ENCODE peak calls at places on chromosomes 5 and 9, in six cellular contexts. One of them, this sample, is unnamed.
A peak's percentile ranks its signal among the peaks of the same experiment; 100 is the strongest.

GRCh38 chr5:68953885-68954617 is 139.8 kb upstream of the SLC30A5 start:
- DNase-seq in tibial artery: no peak
- DNase-seq in neural crest cell: no peak
- DNase-seq in breast epithelium: no peak
- DNase-seq in Peyer's patch: no peak
- DNase-seq in GM12865: no peak
- DNase-seq in this sample: no peak

GRCh38 chr9:27665121-27665520 is 91.8 kb upstream of the C9orf72 start:
- DNase-seq in GM12865: no peak
- DNase-seq in neural crest cell: no peak
- DNase-seq in Peyer's patch: no peak
- DNase-seq in tibial artery: no peak
- DNase-seq in breast epithelium: no peak
- DNase-seq in this sample: no peak

GRCh38 chr5:107936532-107936931 is 265.8 kb upstream of the EFNA5 start:
- DNase-seq in neural crest cell: no peak
- DNase-seq in breast epithelium: no peak
- DNase-seq in tibial artery: no peak
- DNase-seq in Peyer's patch: no peak
- DNase-seq in GM12865: no peak
- DNase-seq in this sample: no peak

GRCh38 chr5:93924628-93925027 is 183.2 kb upstream of the POU5F2 start:
- DNase-seq in Peyer's patch: no peak
- DNase-seq in GM12865: no peak
- DNase-seq in breast epithelium: no peak
- DNase-seq in neural crest cell: no peak
- DNase-seq in tibial artery: no peak
- DNase-seq in this sample: peak; percentile 46

GRCh38 chr9:98944130-98945074 is 695 bp downstream of the COL15A1 start:
- DNase-seq in Peyer's patch: no peak
- DNase-seq in tibial artery: no peak
- DNase-seq in GM12865: no peak
- DNase-seq in breast epithelium: no peak
- DNase-seq in neural crest cell: no peak
- DNase-seq in this sample: no peak

GRCh38 chr9:134435527-134436355 is 109.5 kb downstream of the RXRA start:
- DNase-seq in tibial artery: no peak
- DNase-seq in Peyer's patch: no peak
- DNase-seq in breast epithelium: no peak
- DNase-seq in neural crest cell: no peak
- DNase-seq in GM12865: no peak
- DNase-seq in this sample: no peak

GRCh38 chr9:87406545-87407166 is 91.0 kb upstream of the DAPK1 start:
- DNase-seq in breast epithelium: no peak
- DNase-seq in GM12865: no peak
- DNase-seq in tibial artery: no peak
- DNase-seq in Peyer's patch: no peak
- DNase-seq in neural crest cell: no peak
- DNase-seq in this sample: no peak

GRCh38 chr9:137785704-137786161 is 91.8 kb upstream of the CACNA1B start:
- DNase-seq in GM12865: no peak
- DNase-seq in tibial artery: no peak
- DNase-seq in Peyer's patch: no peak
- DNase-seq in neural crest cell: peak; percentile 14
- DNase-seq in breast epithelium: no peak
- DNase-seq in this sample: no peak

GRCh38 chr9:109139851-109140250 is 20.1 kb upstream of the TMEM245 start:
- DNase-seq in tibial artery: no peak
- DNase-seq in neural crest cell: no peak
- DNase-seq in GM12865: no peak
- DNase-seq in breast epithelium: no peak
- DNase-seq in Peyer's patch: no peak
- DNase-seq in this sample: no peak

GRCh38 chr5:113068559-113068958 is 92.0 kb downstream of the DCP2 start:
- DNase-seq in tibial artery: no peak
- DNase-seq in Peyer's patch: no peak
- DNase-seq in neural crest cell: no peak
- DNase-seq in GM12865: no peak
- DNase-seq in breast epithelium: no peak
- DNase-seq in this sample: no peak

GRCh38 chr5:95759634-95760033 is 28.5 kb downstream of the RHOBTB3 start:
- DNase-seq in tibial artery: no peak
- DNase-seq in breast epithelium: no peak
- DNase-seq in GM12865: no peak
- DNase-seq in neural crest cell: no peak
- DNase-seq in Peyer's patch: no peak
- DNase-seq in this sample: no peak

GRCh38 chr5:162107591-162107990 is 40.0 kb downstream of the GABRG2 start:
- DNase-seq in breast epithelium: no peak
- DNase-seq in Peyer's patch: no peak
- DNase-seq in GM12865: no peak
- DNase-seq in neural crest cell: no peak
- DNase-seq in tibial artery: no peak
- DNase-seq in this sample: no peak

GRCh38 chr9:3931996-3932906 is 367.6 kb downstream of the GLIS3 start:
- DNase-seq in neural crest cell: no peak
- DNase-seq in tibial artery: no peak
- DNase-seq in breast epithelium: no peak
- DNase-seq in GM12865: no peak
- DNase-seq in Peyer's patch: no peak
- DNase-seq in this sample: no peak

GRCh38 chr5:6581559-6582426 is 51.1 kb downstream of the NSUN2 start:
- DNase-seq in GM12865: no peak
- DNase-seq in Peyer's patch: no peak
- DNase-seq in tibial artery: no peak
- DNase-seq in neural crest cell: no peak
- DNase-seq in breast epithelium: no peak
- DNase-seq in this sample: no peak

GRCh38 chr5:73136277-73136606 is 15.9 kb downstream of the TMEM171 start:
- DNase-seq in neural crest cell: no peak
- DNase-seq in tibial artery: no peak
- DNase-seq in GM12865: no peak
- DNase-seq in breast epithelium: no peak
- DNase-seq in Peyer's patch: no peak
- DNase-seq in this sample: no peak

GRCh38 chr5:153565822-153566221 is 75.4 kb downstream of the GRIA1 start:
- DNase-seq in GM12865: no peak
- DNase-seq in tibial artery: no peak
- DNase-seq in neural crest cell: no peak
- DNase-seq in breast epithelium: no peak
- DNase-seq in Peyer's patch: no peak
- DNase-seq in this sample: peak; percentile 77

GRCh38 chr9:136740971-136741884 is 1.5 kb downstream of the LCN10 start:
- DNase-seq in GM12865: no peak
- DNase-seq in neural crest cell: no peak
- DNase-seq in Peyer's patch: peak; percentile 51
- DNase-seq in breast epithelium: no peak
- DNase-seq in tibial artery: no peak
- DNase-seq in this sample: no peak

GRCh38 chr5:132237141-132237540 is 9.5 kb upstream of the P4HA2 start:
- DNase-seq in Peyer's patch: no peak
- DNase-seq in breast epithelium: no peak
- DNase-seq in neural crest cell: no peak
- DNase-seq in GM12865: no peak
- DNase-seq in tibial artery: peak; percentile 15
- DNase-seq in this sample: no peak

GRCh38 chr9:98219794-98220370 is 27.4 kb upstream of the CORO2A start:
- DNase-seq in tibial artery: no peak
- DNase-seq in breast epithelium: no peak
- DNase-seq in Peyer's patch: no peak
- DNase-seq in neural crest cell: no peak
- DNase-seq in GM12865: no peak
- DNase-seq in this sample: no peak

GRCh38 chr9:136484153-136485048 is 1.6 kb upstream of the SEC16A start:
- DNase-seq in GM12865: peak; percentile 30
- DNase-seq in tibial artery: peak; percentile 33
- DNase-seq in breast epithelium: peak; percentile 67
- DNase-seq in neural crest cell: no peak
- DNase-seq in Peyer's patch: no peak
- DNase-seq in this sample: peak; percentile 72

GRCh38 chr5:143606043-143606752 is 202.7 kb upstream of the NR3C1 start:
- DNase-seq in GM12865: peak; percentile 86
- DNase-seq in tibial artery: no peak
- DNase-seq in breast epithelium: no peak
- DNase-seq in Peyer's patch: no peak
- DNase-seq in neural crest cell: no peak
- DNase-seq in this sample: no peak

GRCh38 chr9:138040446-138041430 is 163.2 kb downstream of the CACNA1B start:
- DNase-seq in Peyer's patch: no peak
- DNase-seq in breast epithelium: peak; percentile 12
- DNase-seq in tibial artery: no peak
- DNase-seq in GM12865: no peak
- DNase-seq in neural crest cell: no peak
- DNase-seq in this sample: no peak

GRCh38 chr9:133855802-133856592 is 117.8 kb upstream of the SARDH start:
- DNase-seq in neural crest cell: no peak
- DNase-seq in GM12865: no peak
- DNase-seq in breast epithelium: no peak
- DNase-seq in Peyer's patch: peak; percentile 34
- DNase-seq in tibial artery: peak; percentile 53
- DNase-seq in this sample: peak; percentile 82

GRCh38 chr9:34254966-34255825 is 73.9 kb downstream of the KIF24 start:
- DNase-seq in neural crest cell: no peak
- DNase-seq in Peyer's patch: no peak
- DNase-seq in breast epithelium: no peak
- DNase-seq in tibial artery: no peak
- DNase-seq in GM12865: no peak
- DNase-seq in this sample: no peak

GRCh38 chr5:128199104-128199503 is 115.5 kb downstream of the SLC12A2 start:
- DNase-seq in GM12865: no peak
- DNase-seq in breast epithelium: no peak
- DNase-seq in neural crest cell: no peak
- DNase-seq in Peyer's patch: no peak
- DNase-seq in tibial artery: no peak
- DNase-seq in this sample: peak; percentile 83

GRCh38 chr5:82107277-82107676 is 135.5 kb downstream of the ATG10 start:
- DNase-seq in GM12865: peak; percentile 35
- DNase-seq in Peyer's patch: no peak
- DNase-seq in breast epithelium: no peak
- DNase-seq in tibial artery: no peak
- DNase-seq in neural crest cell: no peak
- DNase-seq in this sample: peak; percentile 36

GRCh38 chr5:24621809-24622208 is 23.0 kb downstream of the CDH10 start:
- DNase-seq in tibial artery: peak; percentile 59
- DNase-seq in neural crest cell: no peak
- DNase-seq in Peyer's patch: no peak
- DNase-seq in breast epithelium: no peak
- DNase-seq in GM12865: no peak
- DNase-seq in this sample: peak; percentile 67

GRCh38 chr5:139696894-139697658 is 48.9 kb downstream of the CXXC5 start:
- DNase-seq in neural crest cell: no peak
- DNase-seq in Peyer's patch: peak; percentile 23
- DNase-seq in GM12865: no peak
- DNase-seq in tibial artery: peak; percentile 74
- DNase-seq in breast epithelium: no peak
- DNase-seq in this sample: no peak

DNA sequence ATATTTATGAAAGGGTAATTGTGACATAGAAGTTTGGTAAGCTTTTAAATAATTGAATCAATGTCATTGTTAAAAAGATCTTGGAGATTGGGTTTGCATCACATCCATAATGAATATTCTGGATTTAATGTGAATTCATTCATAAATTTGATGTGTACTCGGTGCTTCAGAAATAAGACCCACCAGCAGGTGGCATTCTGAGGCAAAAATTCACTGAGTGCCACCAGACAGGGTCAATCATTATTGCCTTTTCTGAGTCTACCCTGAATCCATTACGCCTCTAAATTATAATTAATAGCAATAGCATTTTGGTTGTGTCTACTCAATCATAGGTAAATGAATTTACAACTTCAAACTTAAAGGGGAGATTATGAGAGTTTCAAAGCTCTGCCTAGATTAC is 1.0 kb downstream of the TRPC7 start:
- DNase-seq in GM12865: peak; percentile 12
- DNase-seq in neural crest cell: no peak
- DNase-seq in breast epithelium: no peak
- DNase-seq in Peyer's patch: no peak
- DNase-seq in tibial artery: no peak
- DNase-seq in this sample: peak; percentile 27
- TF ChIP-seq CTCF in GM12865: peak; percentile 27
- TF ChIP-seq CTCF in neural crest cell: peak; percentile 67
- TF ChIP-seq CTCF in breast epithelium: no peak
- TF ChIP-seq CTCF in Peyer's patch: no peak
- TF ChIP-seq CTCF in tibial artery: no peak
- TF ChIP-seq CTCF in this sample: peak; percentile 51

GRCh38 chr9:37428345-37428744 is 5.8 kb downstream of the GRHPR start:
- DNase-seq in Peyer's patch: no peak
- DNase-seq in tibial artery: no peak
- DNase-seq in neural crest cell: no peak
- DNase-seq in GM12865: no peak
- DNase-seq in breast epithelium: no peak
- DNase-seq in this sample: no peak

GRCh38 chr9:37429441-37430285 is 7.2 kb downstream of the GRHPR start:
- DNase-seq in GM12865: no peak
- DNase-seq in tibial artery: no peak
- DNase-seq in breast epithelium: no peak
- DNase-seq in neural crest cell: no peak
- DNase-seq in Peyer's patch: no peak
- DNase-seq in this sample: no peak

GRCh38 chr9:37433754-37434435 is 11.4 kb downstream of the GRHPR start:
- DNase-seq in neural crest cell: peak; percentile 51
- DNase-seq in GM12865: no peak
- DNase-seq in breast epithelium: no peak
- DNase-seq in Peyer's patch: no peak
- DNase-seq in tibial artery: no peak
- DNase-seq in this sample: no peak

GRCh38 chr9:37432020-37432419 is 9.5 kb downstream of the GRHPR start:
- DNase-seq in neural crest cell: no peak
- DNase-seq in tibial artery: no peak
- DNase-seq in breast epithelium: no peak
- DNase-seq in GM12865: no peak
- DNase-seq in Peyer's patch: no peak
- DNase-seq in this sample: no peak

GRCh38 chr9:37430841-37431597 is 8.5 kb downstream of the GRHPR start:
- DNase-seq in tibial artery: no peak
- DNase-seq in Peyer's patch: no peak
- DNase-seq in GM12865: no peak
- DNase-seq in breast epithelium: no peak
- DNase-seq in neural crest cell: peak; percentile 33
- DNase-seq in this sample: no peak
- TF ChIP-seq CTCF in tibial artery: no peak
- TF ChIP-seq CTCF in Peyer's patch: no peak
- TF ChIP-seq CTCF in GM12865: no peak
- TF ChIP-seq CTCF in breast epithelium: no peak
- TF ChIP-seq CTCF in neural crest cell: no peak
- TF ChIP-seq CTCF in this sample: no peak

GRCh38 chr9:23643656-23644258 is 182.3 kb downstream of the ELAVL2 start:
- DNase-seq in Peyer's patch: no peak
- DNase-seq in neural crest cell: no peak
- DNase-seq in tibial artery: no peak
- DNase-seq in breast epithelium: no peak
- DNase-seq in GM12865: no peak
- DNase-seq in this sample: peak; percentile 0
- TF ChIP-seq CTCF in Peyer's patch: no peak
- TF ChIP-seq CTCF in neural crest cell: no peak
- TF ChIP-seq CTCF in tibial artery: no peak
- TF ChIP-seq CTCF in breast epithelium: no peak
- TF ChIP-seq CTCF in GM12865: no peak
- TF ChIP-seq CTCF in this sample: no peak

GRCh38 chr5:160251406-160252155 is 22.3 kb downstream of the FABP6 start:
- DNase-seq in tibial artery: no peak
- DNase-seq in GM12865: no peak
- DNase-seq in breast epithelium: no peak
- DNase-seq in neural crest cell: no peak
- DNase-seq in Peyer's patch: no peak
- DNase-seq in this sample: no peak
- TF ChIP-seq CTCF in tibial artery: no peak
- TF ChIP-seq CTCF in GM12865: no peak
- TF ChIP-seq CTCF in breast epithelium: no peak
- TF ChIP-seq CTCF in neural crest cell: no peak
- TF ChIP-seq CTCF in Peyer's patch: no peak
- TF ChIP-seq CTCF in this sample: no peak

This sample was measured in MCF 10A.